ENCODE peak calls at places on chromosome 7, in six cellular contexts. One of them, this sample, is unnamed.

GRCh38 chr7:155964543-155964942 is 152.3 kb upstream of the SHH start:
- DNase-seq in A549: no peak
- DNase-seq in mucosa of gallbladder: no peak
- DNase-seq in activated T-cell treated with anti-CD3 and anti-CD28 coated beads, Interleukin-2, amount 50 U/mL, for 1 hour: no peak
- DNase-seq in thoracic aorta: no peak
- DNase-seq in psoas muscle: no peak
- DNase-seq in this sample: no peak

GRCh38 chr7:142626420-142627035 is 122.7 kb upstream of the PRSS1 start:
- DNase-seq in thoracic aorta: no peak
- DNase-seq in psoas muscle: peak
- DNase-seq in mucosa of gallbladder: peak
- DNase-seq in A549: peak
- DNase-seq in activated T-cell treated with anti-CD3 and anti-CD28 coated beads, Interleukin-2, amount 50 U/mL, for 1 hour: peak
- DNase-seq in this sample: peak

GRCh38 chr7:46079421-46079820 is 158.3 kb upstream of the IGFBP3 start:
- DNase-seq in thoracic aorta: no peak
- DNase-seq in mucosa of gallbladder: no peak
- DNase-seq in A549: no peak
- DNase-seq in psoas muscle: no peak
- DNase-seq in activated T-cell treated with anti-CD3 and anti-CD28 coated beads, Interleukin-2, amount 50 U/mL, for 1 hour: no peak
- DNase-seq in this sample: no peak

GRCh38 chr7:121071662-121072061 is 83.2 kb downstream of the CPED1 start:
- DNase-seq in activated T-cell treated with anti-CD3 and anti-CD28 coated beads, Interleukin-2, amount 50 U/mL, for 1 hour: no peak
- DNase-seq in mucosa of gallbladder: no peak
- DNase-seq in A549: no peak
- DNase-seq in thoracic aorta: no peak
- DNase-seq in psoas muscle: no peak
- DNase-seq in this sample: no peak

GRCh38 chr7:22730921-22731654 is 4.1 kb downstream of the IL6 start:
- DNase-seq in thoracic aorta: no peak
- DNase-seq in A549: peak
- DNase-seq in psoas muscle: no peak
- DNase-seq in activated T-cell treated with anti-CD3 and anti-CD28 coated beads, Interleukin-2, amount 50 U/mL, for 1 hour: no peak
- DNase-seq in mucosa of gallbladder: no peak
- DNase-seq in this sample: no peak

GRCh38 chr7:40701836-40702551 is 567.2 kb downstream of the SUGCT start:
- DNase-seq in psoas muscle: no peak
- DNase-seq in thoracic aorta: no peak
- DNase-seq in activated T-cell treated with anti-CD3 and anti-CD28 coated beads, Interleukin-2, amount 50 U/mL, for 1 hour: no peak
- DNase-seq in mucosa of gallbladder: no peak
- DNase-seq in A549: no peak
- DNase-seq in this sample: no peak

GRCh38 chr7:22443370-22444180 is 56.4 kb downstream of the STEAP1B start:
- DNase-seq in thoracic aorta: no peak
- DNase-seq in psoas muscle: no peak
- DNase-seq in A549: no peak
- DNase-seq in activated T-cell treated with anti-CD3 and anti-CD28 coated beads, Interleukin-2, amount 50 U/mL, for 1 hour: no peak
- DNase-seq in mucosa of gallbladder: peak
- DNase-seq in this sample: no peak

GRCh38 chr7:111741811-111742240 is 179.5 kb upstream of the IMMP2L start:
- DNase-seq in thoracic aorta: no peak
- DNase-seq in A549: peak
- DNase-seq in mucosa of gallbladder: peak
- DNase-seq in psoas muscle: no peak
- DNase-seq in activated T-cell treated with anti-CD3 and anti-CD28 coated beads, Interleukin-2, amount 50 U/mL, for 1 hour: no peak
- DNase-seq in this sample: peak

GRCh38 chr7:87784424-87784823 is 91.7 kb downstream of the SLC25A40 start:
- DNase-seq in thoracic aorta: no peak
- DNase-seq in mucosa of gallbladder: no peak
- DNase-seq in activated T-cell treated with anti-CD3 and anti-CD28 coated beads, Interleukin-2, amount 50 U/mL, for 1 hour: no peak
- DNase-seq in A549: no peak
- DNase-seq in psoas muscle: no peak
- DNase-seq in this sample: no peak